ENCODE peak calls at places on chromosomes 12 and 14, in ten cellular contexts. T is CD8-positive, alpha-beta memory T cell; H is omental fat pad; N is RCC 7860; E is NCI-H1436 treated with DMSO at 0.1 percent for 48 hours; Y is ecto neural progenitor cell; C is substantia nigra; V is RWPE1; U is GM20000; L is stimulated activated CD4-positive, alpha-beta T cell treated with anti-CD3 and anti-CD28 coated beads, Interleukin-1b, Interleukin-23, amount 100 ng/mL, for 1 hour. I is an unnamed sample.

GRCh38 chr12:89971880-89972279 is 263.2 kb upstream of the ATP2B1 start:
- DNase-seq in N (no peak), H (no peak), U (no peak), L (no peak), C (no peak), E (no peak), Y (no peak), V (no peak), T (no peak), I (no peak)

GRCh38 chr14:32470161-32470705 is 141.1 kb downstream of the AKAP6 start:
- DNase-seq in V (no peak), Y (no peak), L (no peak), E (no peak), T (no peak), C (no peak), N (no peak), U (no peak), H (no peak), I (peak)

GRCh38 chr12:92290881-92291280 is 145.2 kb upstream of the BTG1 start:
- DNase-seq in V (no peak), H (no peak), L (no peak), E (no peak), T (no peak), C (no peak), Y (no peak), N (no peak), U (no peak), I (peak)

GRCh38 chr14:96203635-96204034 is 1.0 kb upstream of the BDKRB2 start:
- DNase-seq in H (no peak), V (peak), E (no peak), U (no peak), L (no peak), N (no peak), C (no peak), T (no peak), Y (no peak), I (peak)

GRCh38 chr12:87112946-87113345 is 856.8 kb upstream of the MGAT4C start:
- DNase-seq in T (no peak), N (no peak), V (no peak), E (no peak), L (no peak), C (no peak), U (no peak), Y (no peak), H (no peak), I (peak)

GRCh38 chr14:102140750-102141145 is 1.1 kb downstream of the WDR20 start:
- DNase-seq in H (no peak), C (no peak), L (no peak), N (no peak), T (no peak), Y (no peak), U (no peak), E (no peak), V (no peak), I (no peak)

GRCh38 chr14:83874662-83875061 is 1655.3 kb upstream of the FLRT2 start:
- DNase-seq in C (no peak), Y (no peak), V (no peak), N (peak), H (no peak), U (no peak), T (no peak), L (no peak), E (no peak), I (no peak)

GRCh38 chr12:8969861-8970411 is 19.4 kb upstream of the KLRG1 start:
- DNase-seq in N (no peak), Y (no peak), E (no peak), V (no peak), U (no peak), C (no peak), T (no peak), L (no peak), H (no peak), I (no peak)

GRCh38 chr14:23566782-23567185 is 807 bp downstream of the AP1G2 start:
- DNase-seq in L (no peak), E (no peak), V (no peak), Y (no peak), H (no peak), U (no peak), C (no peak), T (no peak), N (no peak), I (no peak)

GRCh38 chr14:68094158-68094557 is 274.6 kb downstream of the RAD51B start:
- DNase-seq in Y (no peak), L (no peak), H (no peak), N (peak), V (no peak), C (no peak), E (no peak), U (no peak), T (no peak), I (peak)

GRCh38 chr12:130617219-130617618 is 98.9 kb downstream of the RIMBP2 start:
- DNase-seq in C (no peak), V (peak), N (no peak), H (no peak), U (no peak), L (no peak), E (no peak), T (no peak), Y (peak), I (peak)

GRCh38 chr12:3655331-3655900 is 97.5 kb downstream of the CRACR2A start:
- DNase-seq in U (peak), V (peak), C (no peak), E (no peak), H (no peak), Y (peak), L (no peak), T (no peak), N (no peak), I (peak)

GRCh38 chr14:21263284-21264024 is 5.8 kb downstream of the HNRNPC start:
- DNase-seq in C (no peak), H (no peak), L (no peak), Y (no peak), V (no peak), T (no peak), U (no peak), E (no peak), N (no peak), I (no peak)

GRCh38 chr14:66624319-66624937 is 116.5 kb downstream of the GPHN start:
- DNase-seq in H (no peak), E (no peak), L (peak), T (no peak), V (peak), C (peak), N (no peak), U (peak), Y (peak), I (peak)

GRCh38 chr14:95434161-95434560 is 82.3 kb downstream of the SYNE3 start:
- DNase-seq in N (no peak), E (no peak), H (no peak), Y (no peak), V (no peak), U (no peak), C (no peak), T (no peak), L (no peak), I (no peak)

GRCh38 chr14:30751646-30752416 is 122.5 kb upstream of the COCH start:
- DNase-seq in H (no peak), Y (no peak), U (no peak), E (no peak), T (no peak), V (no peak), C (no peak), L (no peak), N (no peak), I (no peak)

GRCh38 chr12:52223411-52224039 is 9.5 kb upstream of the KRT7 start:
- DNase-seq in C (no peak), L (no peak), T (no peak), E (no peak), Y (no peak), V (no peak), N (no peak), U (no peak), H (no peak), I (no peak)

GRCh38 chr14:71714225-71714624 is 218.0 kb upstream of the RGS6 start:
- DNase-seq in U (no peak), V (no peak), H (no peak), C (no peak), E (no peak), Y (no peak), L (no peak), T (no peak), N (no peak), I (no peak)

GRCh38 chr14:39988939-39989338 is 556.7 kb upstream of the FBXO33 start:
- DNase-seq in E (peak), C (no peak), Y (no peak), H (no peak), V (peak), T (no peak), U (no peak), L (no peak), N (peak), I (peak)

GRCh38 chr12:12398026-12398859 is 41.4 kb downstream of the BORCS5 start:
- DNase-seq in L (no peak), T (no peak), U (no peak), H (peak), N (peak), C (no peak), V (peak), E (no peak), Y (no peak), I (peak)

GRCh38 chr12:51974646-51975045 is 23.1 kb downstream of the ACVR1B start:
- DNase-seq in E (no peak), T (no peak), N (no peak), C (no peak), L (no peak), U (no peak), H (no peak), V (no peak), Y (no peak), I (no peak)

GRCh38 chr14:102728509-102728908 is 48.7 kb upstream of the TRAF3 start:
- DNase-seq in L (no peak), H (no peak), C (peak), T (no peak), N (no peak), E (no peak), V (no peak), Y (peak), U (no peak), I (no peak)

GRCh38 chr12:69204191-69204590 is 35.2 kb upstream of the CPSF6 start:
- DNase-seq in Y (no peak), U (no peak), L (no peak), E (no peak), N (no peak), C (no peak), T (no peak), H (no peak), V (no peak), I (peak)

GRCh38 chr12:8057839-8058238 is 8.3 kb downstream of the C3AR1 start:
- DNase-seq in Y (no peak), U (no peak), T (no peak), N (no peak), C (no peak), V (no peak), L (no peak), E (no peak), H (no peak), I (peak)

GRCh38 chr12:129335773-129336172 is 482.5 kb downstream of the GLT1D1 start:
- DNase-seq in E (no peak), C (no peak), Y (no peak), N (no peak), H (no peak), T (no peak), V (no peak), U (no peak), L (no peak), I (no peak)